ENCODE peak calls at places on chromosome 17, in four cellular contexts. One of them, this sample, is unnamed.

GRCh38 chr17:67058036-67058435 is 13.7 kb downstream of the CACNG1 start:
- DNase-seq in uterus: no peak
- DNase-seq in A549: no peak
- DNase-seq in sigmoid colon: no peak
- DNase-seq in this sample: no peak

GRCh38 chr17:28139822-28140221 is 97.3 kb downstream of the NLK start:
- DNase-seq in uterus: no peak
- DNase-seq in A549: no peak
- DNase-seq in sigmoid colon: no peak
- DNase-seq in this sample: no peak

GRCh38 chr17:5941258-5941657 is 128.9 kb upstream of the WSCD1 start:
- DNase-seq in A549: no peak
- DNase-seq in uterus: no peak
- DNase-seq in sigmoid colon: no peak
- DNase-seq in this sample: no peak

GRCh38 chr17:75313941-75314550 is 24.8 kb upstream of the SLC25A19 start:
- DNase-seq in A549: no peak
- DNase-seq in sigmoid colon: peak; percentile 75
- DNase-seq in uterus: no peak
- DNase-seq in this sample: no peak

GRCh38 chr17:21304091-21304490 is 19.6 kb downstream of the MAP2K3 start:
- DNase-seq in sigmoid colon: peak; percentile 74
- DNase-seq in uterus: no peak
- DNase-seq in A549: no peak
- DNase-seq in this sample: no peak

GRCh38 chr17:2967515-2967914 is 95.9 kb downstream of the OR1D5 start:
- DNase-seq in sigmoid colon: peak; percentile 84
- DNase-seq in uterus: no peak
- DNase-seq in A549: no peak
- DNase-seq in this sample: no peak

GRCh38 chr17:65000798-65001197 is 55.7 kb downstream of the GNA13 start:
- DNase-seq in A549: no peak
- DNase-seq in sigmoid colon: no peak
- DNase-seq in uterus: no peak
- DNase-seq in this sample: no peak

GRCh38 chr17:21041753-21042433 is 918 bp downstream of the USP22 start:
- DNase-seq in uterus: peak; percentile 83
- DNase-seq in sigmoid colon: peak; percentile 95
- DNase-seq in A549: peak; percentile 71
- DNase-seq in this sample: peak; percentile 92

GRCh38 chr17:80264048-80264792 is 3.6 kb downstream of the RNF213 start:
- DNase-seq in A549: no peak
- DNase-seq in uterus: no peak
- DNase-seq in sigmoid colon: no peak
- DNase-seq in this sample: no peak

GRCh38 chr17:32174889-32175288 is 32.6 kb downstream of the RHOT1 start:
- DNase-seq in A549: no peak
- DNase-seq in sigmoid colon: no peak
- DNase-seq in uterus: no peak
- DNase-seq in this sample: no peak

GRCh38 chr17:81885454-81885853 is 5.9 kb downstream of the ALYREF start:
- DNase-seq in A549: no peak
- DNase-seq in sigmoid colon: no peak
- DNase-seq in uterus: no peak
- DNase-seq in this sample: no peak

GRCh38 chr17:27993161-27993695 is 49.2 kb upstream of the NLK start:
- DNase-seq in uterus: no peak
- DNase-seq in sigmoid colon: no peak
- DNase-seq in A549: no peak
- DNase-seq in this sample: no peak

GRCh38 chr17:75693500-75694481 is 26.7 kb downstream of the SAP30BP start:
- DNase-seq in A549: peak; percentile 65
- DNase-seq in uterus: peak; percentile 41
- DNase-seq in sigmoid colon: peak; percentile 96
- DNase-seq in this sample: peak; percentile 95

GRCh38 chr17:36705651-36706436 is 104.5 kb downstream of the MRM1 start:
- DNase-seq in uterus: no peak
- DNase-seq in A549: peak; percentile 89
- DNase-seq in sigmoid colon: no peak
- DNase-seq in this sample: no peak

GRCh38 chr17:43983515-43984411 is 20.7 kb upstream of the NAGS start:
- DNase-seq in uterus: no peak
- DNase-seq in A549: no peak
- DNase-seq in sigmoid colon: peak; percentile 68
- DNase-seq in this sample: peak; percentile 25

GRCh38 chr17:6323626-6324356 is 111.1 kb downstream of the AIPL1 start:
- DNase-seq in A549: no peak
- DNase-seq in uterus: no peak
- DNase-seq in sigmoid colon: no peak
- DNase-seq in this sample: no peak

GRCh38 chr17:6506679-6507231 is 49.6 kb downstream of the PITPNM3 start:
- DNase-seq in sigmoid colon: peak; percentile 66
- DNase-seq in uterus: no peak
- DNase-seq in A549: peak; percentile 56
- DNase-seq in this sample: no peak

GRCh38 chr17:44307387-44308186 is 814 bp upstream of the RUNDC3A start:
- DNase-seq in sigmoid colon: peak; percentile 85
- DNase-seq in A549: peak; percentile 88
- DNase-seq in uterus: peak; percentile 32
- DNase-seq in this sample: no peak

DNA sequence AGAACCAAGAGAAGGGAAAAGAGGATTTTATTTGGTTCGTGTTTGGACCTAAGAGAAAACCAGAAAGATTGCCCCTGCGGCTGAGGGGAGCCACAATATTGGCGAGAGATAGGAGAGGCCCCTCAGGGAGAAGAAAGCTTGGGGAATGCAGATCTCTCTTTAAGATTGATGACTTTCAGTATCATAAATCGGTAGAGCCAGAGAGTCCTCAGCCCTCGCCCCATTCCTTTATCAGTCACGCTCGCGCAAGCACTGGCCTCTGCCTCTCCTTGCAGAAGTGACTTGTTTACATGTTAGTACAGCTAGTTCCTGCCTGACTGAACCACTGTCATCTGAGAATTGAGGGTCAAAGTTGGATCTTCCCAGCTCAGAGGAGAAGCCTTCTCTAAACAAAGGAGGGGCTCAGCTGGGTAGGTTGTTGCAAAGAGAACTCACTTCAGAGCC is 21.5 kb upstream of the KRT19 start:
- DNase-seq in sigmoid colon: no peak
- DNase-seq in A549: no peak
- DNase-seq in uterus: no peak
- DNase-seq in this sample: no peak
- TF ChIP-seq POLR2A in sigmoid colon: no peak
- TF ChIP-seq POLR2A in A549: no peak
- TF ChIP-seq POLR2A in uterus: no peak
- TF ChIP-seq POLR2A in this sample: no peak

GRCh38 chr17:79082311-79083190 is 7.9 kb downstream of the ENGASE start:
- DNase-seq in uterus: no peak
- DNase-seq in sigmoid colon: no peak
- DNase-seq in A549: peak; percentile 89
- DNase-seq in this sample: no peak
- H3K4me3 ChIP-seq in uterus: no peak overlapping the region
- H3K4me3 ChIP-seq in sigmoid colon: no peak overlapping the region
- H3K4me3 ChIP-seq in A549: no peak overlapping the region
- H3K4me3 ChIP-seq in this sample: no peak overlapping the region

DNA sequence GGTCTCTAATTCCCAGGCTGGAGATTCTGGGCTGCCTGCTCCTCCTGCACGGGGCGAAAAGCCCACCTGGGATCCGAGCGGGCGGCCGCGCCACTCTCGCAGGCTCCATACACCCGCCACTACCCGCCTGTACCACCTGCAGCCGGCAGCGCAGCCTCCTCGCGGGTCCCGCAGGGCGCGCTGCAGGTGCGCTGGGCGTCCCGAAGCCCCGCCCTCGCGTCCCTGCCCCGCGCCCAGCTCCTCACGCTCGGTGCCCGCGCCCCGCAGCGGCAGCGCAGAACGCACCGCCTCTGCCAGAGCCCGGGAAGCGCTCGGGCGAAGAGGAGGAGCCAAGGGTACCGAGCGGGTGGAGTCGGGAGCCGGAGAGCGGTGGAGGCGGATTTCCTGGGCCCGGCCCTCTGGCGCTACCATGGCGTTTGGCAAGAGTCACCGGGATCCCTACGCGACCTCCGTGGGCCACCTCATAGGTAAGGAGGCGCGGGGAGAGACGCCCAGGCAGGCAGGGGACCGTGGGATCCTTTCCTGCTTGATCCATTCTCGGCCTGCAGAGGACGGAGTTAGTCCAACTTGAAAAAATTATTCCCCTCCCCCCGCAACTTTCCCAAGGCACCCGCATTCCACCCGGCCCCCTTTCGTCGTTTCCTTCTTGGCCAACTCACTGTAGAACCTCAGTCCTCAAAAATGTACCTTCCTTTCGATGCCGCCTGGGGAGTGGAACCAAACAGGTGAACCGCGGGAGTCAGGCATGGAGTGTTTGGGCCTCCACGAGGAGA is at the start of gene TOM1L1:
- DNase-seq in uterus: peak; percentile 49
- DNase-seq in A549: peak; percentile 89
- DNase-seq in sigmoid colon: peak; percentile 77
- DNase-seq in this sample: peak; percentile 64
- TF ChIP-seq POLR2A in uterus: no peak
- TF ChIP-seq POLR2A in A549: peak; percentile 51
- TF ChIP-seq POLR2A in sigmoid colon: no peak
- TF ChIP-seq POLR2A in this sample: no peak

GRCh38 chr17:63961355-63962207 is 11.1 kb downstream of the SCN4A start:
- DNase-seq in uterus: peak; percentile 37
- DNase-seq in A549: peak; percentile 83
- DNase-seq in sigmoid colon: peak; percentile 86
- DNase-seq in this sample: peak; percentile 60
- H3K4me3 ChIP-seq in uterus: no peak overlapping the region
- H3K4me3 ChIP-seq in A549: peak overlapping the region; percentile 43
- H3K4me3 ChIP-seq in sigmoid colon: peak overlapping the region; percentile 16
- H3K4me3 ChIP-seq in this sample: no peak overlapping the region

GRCh38 chr17:83081561-83082201 is 2.3 kb downstream of the METRNL start:
- DNase-seq in uterus: peak; percentile 47
- DNase-seq in sigmoid colon: peak; percentile 87
- DNase-seq in A549: no peak
- DNase-seq in this sample: no peak
- TF ChIP-seq POLR2A in uterus: no peak
- TF ChIP-seq POLR2A in sigmoid colon: no peak
- TF ChIP-seq POLR2A in A549: no peak
- TF ChIP-seq POLR2A in this sample: no peak

GRCh38 chr17:68378202-68379149 is 78.8 kb downstream of the WIPI1 start:
- DNase-seq in uterus: peak; percentile 98
- DNase-seq in sigmoid colon: peak; percentile 98
- DNase-seq in A549: peak; percentile 63
- DNase-seq in this sample: peak; percentile 89
- H3K4me3 ChIP-seq in uterus: peak overlapping the region; percentile 8
- H3K4me3 ChIP-seq in sigmoid colon: no peak overlapping the region
- H3K4me3 ChIP-seq in A549: peak overlapping the region; percentile 23
- H3K4me3 ChIP-seq in this sample: no peak overlapping the region

DNA sequence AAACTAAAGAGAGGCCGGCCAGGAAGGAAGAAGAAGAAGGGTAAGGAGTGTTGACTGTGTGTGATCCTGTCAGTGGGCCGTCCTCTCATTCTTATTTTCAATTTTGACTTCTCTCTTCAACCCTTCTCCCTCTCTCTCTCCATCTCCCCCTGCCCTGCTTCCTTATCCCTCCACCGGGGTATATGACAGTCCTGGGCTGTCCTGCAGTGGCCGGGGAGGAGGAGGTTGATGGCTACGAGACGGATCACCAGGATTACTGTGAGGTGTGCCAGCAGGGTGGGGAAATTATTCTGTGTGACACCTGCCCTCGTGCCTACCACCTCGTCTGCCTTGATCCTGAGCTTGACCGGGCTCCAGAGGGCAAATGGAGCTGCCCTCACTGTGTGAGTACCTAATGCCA is 5.6 kb downstream of the CHD3 start:
- DNase-seq in A549: no peak
- DNase-seq in sigmoid colon: no peak
- DNase-seq in uterus: no peak
- DNase-seq in this sample: no peak
- TF ChIP-seq POLR2A in A549: no peak
- TF ChIP-seq POLR2A in sigmoid colon: no peak
- TF ChIP-seq POLR2A in uterus: no peak
- TF ChIP-seq POLR2A in this sample: no peak

DNA sequence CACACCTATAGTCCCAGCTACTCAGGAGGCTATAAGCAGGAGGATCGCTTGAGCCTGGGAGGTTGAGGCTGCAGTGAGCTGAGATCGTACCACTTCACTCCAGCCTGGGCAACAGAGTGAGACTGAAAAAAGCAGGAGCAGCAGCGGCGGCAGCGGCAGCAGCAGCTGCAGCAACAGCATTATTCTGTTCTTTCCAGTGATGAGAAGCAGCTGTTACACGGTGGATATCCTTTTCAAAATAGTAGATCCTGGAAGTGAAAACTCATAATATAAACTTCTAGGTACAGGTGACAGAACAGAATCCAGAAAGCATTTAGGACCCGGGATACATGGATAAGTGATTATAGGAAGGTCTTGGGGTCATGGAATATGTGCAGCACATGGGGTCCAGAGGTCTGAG is 17.8 kb upstream of the HNF1B start:
- DNase-seq in sigmoid colon: no peak
- DNase-seq in A549: no peak
- DNase-seq in uterus: no peak
- DNase-seq in this sample: no peak
- H3K4me3 ChIP-seq in sigmoid colon: no peak overlapping the region
- H3K4me3 ChIP-seq in A549: no peak overlapping the region
- H3K4me3 ChIP-seq in uterus: no peak overlapping the region
- H3K4me3 ChIP-seq in this sample: no peak overlapping the region

GRCh38 chr17:47653442-47653841 is 3.7 kb downstream of the KPNB1 start:
- DNase-seq in uterus: no peak
- DNase-seq in A549: no peak
- DNase-seq in sigmoid colon: no peak
- DNase-seq in this sample: no peak
- TF ChIP-seq POLR2A in uterus: no peak
- TF ChIP-seq POLR2A in A549: no peak
- TF ChIP-seq POLR2A in sigmoid colon: no peak
- TF ChIP-seq POLR2A in this sample: no peak

GRCh38 chr17:39638317-39638716 is 1.4 kb downstream of the STARD3 start:
- DNase-seq in A549: no peak
- DNase-seq in sigmoid colon: no peak
- DNase-seq in uterus: no peak
- DNase-seq in this sample: no peak
- H3K4me3 ChIP-seq in A549: peak overlapping the region; percentile 82
- H3K4me3 ChIP-seq in sigmoid colon: peak overlapping the region; percentile 88
- H3K4me3 ChIP-seq in uterus: peak overlapping the region; percentile 59
- H3K4me3 ChIP-seq in this sample: no peak overlapping the region